ENCODE peak calls at places on chromosomes 13 and 19, in nine cellular contexts. One of them, this sample, is unnamed.

GRCh38 chr19:50478901-50479715 is 2.5 kb upstream of the GARIN5A start:
- DNase-seq in PC-3: peak; percentile 38
- DNase-seq in WERI-Rb-1: peak; percentile 89
- DNase-seq in CD14-positive monocyte: no peak
- DNase-seq in neural progenitor cell: peak; percentile 59
- DNase-seq in pancreas: peak; percentile 43
- DNase-seq in breast epithelium: no peak
- DNase-seq in cardiac fibroblast: peak; percentile 61
- DNase-seq in H9: peak; percentile 83
- DNase-seq in this sample: no peak

GRCh38 chr13:34201050-34201913 is 383.3 kb downstream of the RFC3 start:
- DNase-seq in PC-3: peak; percentile 83
- DNase-seq in WERI-Rb-1: no peak
- DNase-seq in CD14-positive monocyte: no peak
- DNase-seq in neural progenitor cell: no peak
- DNase-seq in pancreas: no peak
- DNase-seq in breast epithelium: no peak
- DNase-seq in cardiac fibroblast: peak; percentile 90
- DNase-seq in H9: no peak
- DNase-seq in this sample: no peak

GRCh38 chr19:35310331-35310730 is 18.4 kb downstream of the MAG start:
- DNase-seq in PC-3: no peak
- DNase-seq in WERI-Rb-1: no peak
- DNase-seq in CD14-positive monocyte: no peak
- DNase-seq in neural progenitor cell: no peak
- DNase-seq in pancreas: no peak
- DNase-seq in breast epithelium: no peak
- DNase-seq in cardiac fibroblast: no peak
- DNase-seq in H9: no peak
- DNase-seq in this sample: no peak

GRCh38 chr13:79837741-79838450 is 356.9 kb downstream of the NDFIP2 start:
- DNase-seq in PC-3: peak; percentile 17
- DNase-seq in WERI-Rb-1: no peak
- DNase-seq in CD14-positive monocyte: no peak
- DNase-seq in neural progenitor cell: no peak
- DNase-seq in pancreas: no peak
- DNase-seq in breast epithelium: no peak
- DNase-seq in cardiac fibroblast: peak; percentile 16
- DNase-seq in H9: no peak
- DNase-seq in this sample: no peak

GRCh38 chr13:73090116-73090811 is 31.5 kb downstream of the KLF5 start:
- DNase-seq in PC-3: peak; percentile 95
- DNase-seq in WERI-Rb-1: no peak
- DNase-seq in CD14-positive monocyte: no peak
- DNase-seq in neural progenitor cell: no peak
- DNase-seq in pancreas: no peak
- DNase-seq in breast epithelium: peak; percentile 35
- DNase-seq in cardiac fibroblast: peak; percentile 56
- DNase-seq in H9: peak; percentile 87
- DNase-seq in this sample: no peak

GRCh38 chr13:78816154-78816553 is 157.2 kb upstream of the OBI1 start:
- DNase-seq in PC-3: no peak
- DNase-seq in WERI-Rb-1: peak; percentile 23
- DNase-seq in CD14-positive monocyte: no peak
- DNase-seq in neural progenitor cell: no peak
- DNase-seq in pancreas: no peak
- DNase-seq in breast epithelium: no peak
- DNase-seq in cardiac fibroblast: no peak
- DNase-seq in H9: no peak
- DNase-seq in this sample: no peak

GRCh38 chr19:38274734-38275133 is 10.4 kb downstream of the SPINT2 start:
- DNase-seq in PC-3: no peak
- DNase-seq in WERI-Rb-1: no peak
- DNase-seq in CD14-positive monocyte: no peak
- DNase-seq in neural progenitor cell: no peak
- DNase-seq in pancreas: no peak
- DNase-seq in breast epithelium: peak; percentile 61
- DNase-seq in cardiac fibroblast: no peak
- DNase-seq in H9: no peak
- DNase-seq in this sample: no peak

GRCh38 chr19:14473073-14473790 is 1.9 kb downstream of the PTGER1 start:
- DNase-seq in PC-3: no peak
- DNase-seq in WERI-Rb-1: no peak
- DNase-seq in CD14-positive monocyte: no peak
- DNase-seq in neural progenitor cell: no peak
- DNase-seq in pancreas: no peak
- DNase-seq in breast epithelium: no peak
- DNase-seq in cardiac fibroblast: no peak
- DNase-seq in H9: peak; percentile 66
- DNase-seq in this sample: no peak

GRCh38 chr13:91032104-91032503 is 315.4 kb upstream of the MIR17HG start:
- DNase-seq in PC-3: no peak
- DNase-seq in WERI-Rb-1: no peak
- DNase-seq in CD14-positive monocyte: no peak
- DNase-seq in neural progenitor cell: no peak
- DNase-seq in pancreas: no peak
- DNase-seq in breast epithelium: no peak
- DNase-seq in cardiac fibroblast: no peak
- DNase-seq in H9: no peak
- DNase-seq in this sample: no peak

GRCh38 chr13:64718116-64718515 is 2512.0 kb downstream of the PCDH9 start:
- DNase-seq in PC-3: no peak
- DNase-seq in WERI-Rb-1: no peak
- DNase-seq in CD14-positive monocyte: no peak
- DNase-seq in neural progenitor cell: no peak
- DNase-seq in pancreas: no peak
- DNase-seq in breast epithelium: no peak
- DNase-seq in cardiac fibroblast: no peak
- DNase-seq in H9: no peak
- DNase-seq in this sample: no peak

GRCh38 chr19:40533508-40533907 is 43.2 kb upstream of the SHKBP1 start:
- DNase-seq in PC-3: no peak
- DNase-seq in WERI-Rb-1: no peak
- DNase-seq in CD14-positive monocyte: no peak
- DNase-seq in neural progenitor cell: no peak
- DNase-seq in pancreas: no peak
- DNase-seq in breast epithelium: no peak
- DNase-seq in cardiac fibroblast: no peak
- DNase-seq in H9: no peak
- DNase-seq in this sample: no peak

GRCh38 chr19:41205995-41206394 is 13.0 kb downstream of the CYP2S1 start:
- DNase-seq in PC-3: peak; percentile 34
- DNase-seq in WERI-Rb-1: no peak
- DNase-seq in CD14-positive monocyte: no peak
- DNase-seq in neural progenitor cell: no peak
- DNase-seq in pancreas: no peak
- DNase-seq in breast epithelium: no peak
- DNase-seq in cardiac fibroblast: no peak
- DNase-seq in H9: no peak
- DNase-seq in this sample: no peak

GRCh38 chr19:14496849-14497346 is 971 bp upstream of the GIPC1 start:
- DNase-seq in PC-3: no peak
- DNase-seq in WERI-Rb-1: no peak
- DNase-seq in CD14-positive monocyte: no peak
- DNase-seq in neural progenitor cell: no peak
- DNase-seq in pancreas: no peak
- DNase-seq in breast epithelium: no peak
- DNase-seq in cardiac fibroblast: no peak
- DNase-seq in H9: no peak
- DNase-seq in this sample: no peak

GRCh38 chr13:109288151-109288709 is 498.2 kb downstream of the IRS2 start:
- DNase-seq in PC-3: no peak
- DNase-seq in WERI-Rb-1: no peak
- DNase-seq in CD14-positive monocyte: no peak
- DNase-seq in neural progenitor cell: no peak
- DNase-seq in pancreas: no peak
- DNase-seq in breast epithelium: peak; percentile 20
- DNase-seq in cardiac fibroblast: peak; percentile 29
- DNase-seq in H9: no peak
- DNase-seq in this sample: no peak

GRCh38 chr19:40465025-40465780 is at the start of gene BLVRB:
- DNase-seq in PC-3: peak; percentile 39
- DNase-seq in WERI-Rb-1: no peak
- DNase-seq in CD14-positive monocyte: peak; percentile 83
- DNase-seq in neural progenitor cell: no peak
- DNase-seq in pancreas: no peak
- DNase-seq in breast epithelium: peak; percentile 73
- DNase-seq in cardiac fibroblast: peak; percentile 83
- DNase-seq in H9: no peak
- DNase-seq in this sample: no peak

GRCh38 chr19:37551123-37551993 is 43.2 kb downstream of the ZNF571 start:
- DNase-seq in PC-3: no peak
- DNase-seq in WERI-Rb-1: peak; percentile 88
- DNase-seq in CD14-positive monocyte: peak; percentile 48
- DNase-seq in neural progenitor cell: no peak
- DNase-seq in pancreas: no peak
- DNase-seq in breast epithelium: no peak
- DNase-seq in cardiac fibroblast: peak; percentile 73
- DNase-seq in H9: no peak
- DNase-seq in this sample: peak; percentile 91

GRCh38 chr13:112806761-112807652 is 117.2 kb downstream of the ATP11A start:
- DNase-seq in PC-3: no peak
- DNase-seq in WERI-Rb-1: no peak
- DNase-seq in CD14-positive monocyte: no peak
- DNase-seq in neural progenitor cell: no peak
- DNase-seq in pancreas: no peak
- DNase-seq in breast epithelium: no peak
- DNase-seq in cardiac fibroblast: no peak
- DNase-seq in H9: no peak
- DNase-seq in this sample: no peak

GRCh38 chr19:53868892-53869804 is 1.5 kb downstream of the MYADM start:
- DNase-seq in PC-3: peak; percentile 90
- DNase-seq in WERI-Rb-1: peak; percentile 91
- DNase-seq in CD14-positive monocyte: peak; percentile 97
- DNase-seq in neural progenitor cell: peak; percentile 92
- DNase-seq in pancreas: peak; percentile 89
- DNase-seq in breast epithelium: peak; percentile 91
- DNase-seq in cardiac fibroblast: peak; percentile 96
- DNase-seq in H9: peak; percentile 89
- DNase-seq in this sample: peak; percentile 86

GRCh38 chr13:97067342-97067895 is 73.1 kb upstream of the OXGR1 start:
- DNase-seq in PC-3: no peak
- DNase-seq in WERI-Rb-1: no peak
- DNase-seq in CD14-positive monocyte: no peak
- DNase-seq in neural progenitor cell: no peak
- DNase-seq in pancreas: no peak
- DNase-seq in breast epithelium: no peak
- DNase-seq in cardiac fibroblast: peak; percentile 19
- DNase-seq in H9: no peak
- DNase-seq in this sample: no peak
- TF ChIP-seq CTCF in PC-3: peak; percentile 45
- TF ChIP-seq CTCF in WERI-Rb-1: peak; percentile 11
- TF ChIP-seq CTCF in CD14-positive monocyte: no peak
- TF ChIP-seq CTCF in neural progenitor cell: peak; percentile 22
- TF ChIP-seq CTCF in pancreas: no peak
- TF ChIP-seq CTCF in breast epithelium: no peak
- TF ChIP-seq CTCF in cardiac fibroblast: peak; percentile 17
- TF ChIP-seq CTCF in H9: peak; percentile 33
- TF ChIP-seq CTCF in this sample: no peak

DNA sequence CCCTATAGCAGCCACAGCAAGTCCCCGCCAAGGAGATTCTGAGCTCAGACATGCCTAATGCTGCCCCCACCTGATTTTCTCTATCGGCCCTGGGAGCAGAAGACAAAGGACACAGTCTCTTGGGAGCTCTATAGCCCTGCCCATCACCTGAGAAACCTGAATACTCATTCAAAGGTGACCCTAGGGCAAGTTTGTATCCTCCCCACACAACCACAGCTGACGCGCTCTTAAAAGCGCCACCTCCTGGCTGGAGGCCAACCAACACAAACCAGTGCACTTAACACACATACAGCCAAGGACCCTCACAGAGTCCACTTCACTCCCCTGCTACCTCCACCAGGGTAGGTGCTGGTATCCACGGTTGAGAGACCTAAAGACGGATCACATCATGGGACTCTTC is 8.8 kb upstream of the IGFL4 start:
- DNase-seq in PC-3: no peak
- DNase-seq in WERI-Rb-1: no peak
- DNase-seq in CD14-positive monocyte: no peak
- DNase-seq in neural progenitor cell: no peak
- DNase-seq in pancreas: no peak
- DNase-seq in breast epithelium: no peak
- DNase-seq in cardiac fibroblast: no peak
- DNase-seq in H9: peak; percentile 87
- DNase-seq in this sample: no peak
- TF ChIP-seq CTCF in PC-3: peak; percentile 33
- TF ChIP-seq CTCF in WERI-Rb-1: no peak
- TF ChIP-seq CTCF in CD14-positive monocyte: no peak
- TF ChIP-seq CTCF in neural progenitor cell: peak; percentile 22
- TF ChIP-seq CTCF in pancreas: no peak
- TF ChIP-seq CTCF in breast epithelium: no peak
- TF ChIP-seq CTCF in cardiac fibroblast: no peak
- TF ChIP-seq CTCF in H9: peak; percentile 74
- TF ChIP-seq CTCF in this sample: no peak

GRCh38 chr13:111536239-111536638 is 215.8 kb downstream of the TEX29 start:
- DNase-seq in PC-3: no peak
- DNase-seq in WERI-Rb-1: no peak
- DNase-seq in CD14-positive monocyte: no peak
- DNase-seq in neural progenitor cell: no peak
- DNase-seq in pancreas: no peak
- DNase-seq in breast epithelium: no peak
- DNase-seq in cardiac fibroblast: no peak
- DNase-seq in H9: no peak
- DNase-seq in this sample: no peak
- TF ChIP-seq CTCF in PC-3: no peak
- TF ChIP-seq CTCF in WERI-Rb-1: no peak
- TF ChIP-seq CTCF in CD14-positive monocyte: no peak
- TF ChIP-seq CTCF in neural progenitor cell: no peak
- TF ChIP-seq CTCF in pancreas: no peak
- TF ChIP-seq CTCF in breast epithelium: no peak
- TF ChIP-seq CTCF in cardiac fibroblast: no peak
- TF ChIP-seq CTCF in H9: no peak
- TF ChIP-seq CTCF in this sample: no peak

DNA sequence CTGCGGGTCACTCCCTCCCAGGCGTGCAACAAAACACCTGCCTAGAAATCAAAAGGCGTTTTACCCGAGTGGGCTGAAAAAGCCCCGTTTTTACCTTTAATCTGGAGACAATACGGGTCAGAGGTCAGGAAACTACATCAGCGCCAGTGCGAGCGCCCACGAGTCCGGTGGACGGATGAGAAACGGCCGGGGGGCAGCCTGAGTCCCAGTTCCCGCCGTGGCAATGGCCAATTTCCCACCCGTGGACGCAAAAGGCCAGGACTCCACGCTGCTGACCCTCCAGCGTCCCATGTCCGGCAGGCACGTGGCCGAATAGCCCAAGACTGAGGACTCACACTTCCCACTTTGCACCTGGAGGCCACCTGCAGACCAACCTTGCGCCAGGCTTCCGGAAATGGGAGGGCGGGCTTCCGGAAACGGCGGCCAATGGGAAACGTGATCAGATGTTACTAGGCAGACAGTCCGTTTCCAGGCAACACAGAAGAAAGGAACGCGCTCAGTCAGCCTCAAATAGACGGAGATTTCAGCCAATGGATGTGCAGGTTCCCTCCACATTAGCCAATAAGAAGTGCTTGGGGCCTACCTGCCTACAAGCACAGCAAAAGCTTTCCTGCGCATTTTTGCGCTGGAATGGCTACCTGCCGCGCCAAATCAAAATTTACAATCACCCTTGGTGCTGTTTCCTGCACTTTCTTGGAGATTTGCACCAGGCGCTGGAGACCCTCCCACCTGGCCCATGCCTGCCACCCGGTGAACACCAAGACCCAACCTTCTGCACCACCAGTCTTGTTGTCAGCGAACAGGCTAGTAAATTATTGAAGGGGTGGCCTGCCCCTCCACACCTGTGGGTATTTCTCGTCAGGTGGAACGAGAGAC is 47.4 kb downstream of the ZFP14 start:
- DNase-seq in PC-3: peak; percentile 3
- DNase-seq in WERI-Rb-1: peak; percentile 95
- DNase-seq in CD14-positive monocyte: peak; percentile 69
- DNase-seq in neural progenitor cell: peak; percentile 97
- DNase-seq in pancreas: peak; percentile 79
- DNase-seq in breast epithelium: peak; percentile 96
- DNase-seq in cardiac fibroblast: peak; percentile 92
- DNase-seq in H9: peak; percentile 99
- DNase-seq in this sample: peak; percentile 49
- TF ChIP-seq CTCF in PC-3: no peak
- TF ChIP-seq CTCF in WERI-Rb-1: peak; percentile 0
- TF ChIP-seq CTCF in CD14-positive monocyte: no peak
- TF ChIP-seq CTCF in neural progenitor cell: peak; percentile 18
- TF ChIP-seq CTCF in pancreas: no peak
- TF ChIP-seq CTCF in breast epithelium: peak; percentile 22
- TF ChIP-seq CTCF in cardiac fibroblast: no peak
- TF ChIP-seq CTCF in H9: no peak
- TF ChIP-seq CTCF in this sample: no peak

This sample was measured in D721Med.